ENCODE peak calls at places on chromosomes 6 and 20, in seven cellular contexts. O is cardiac muscle cell; D is left lung; W is lung; S is AG10803; J is CD4-positive, alpha-beta T cell; H is hepatocyte. G is an unnamed sample.
A peak's percentile ranks its signal among the peaks of the same experiment; 100 is the strongest.

GRCh38 chr6:28225056-28225834 is at the start of gene ZSCAN9:
- DNase-seq in H (peak; percentile 93), S (peak; percentile 86), D (peak; percentile 83), W (peak; percentile 89), O (peak; percentile 93), J (no peak), G (peak; percentile 70)

GRCh38 chr6:46704562-46704961 is 16.9 kb downstream of the TDRD6 start:
- DNase-seq in H (no peak), S (peak; percentile 5), D (no peak), O (peak; percentile 50), W (no peak), J (no peak), G (no peak)

GRCh38 chr6:33672808-33673207 is 38.7 kb downstream of the UQCC2 start:
- DNase-seq in D (peak; percentile 66), H (peak; percentile 87), O (peak; percentile 93), J (no peak), S (peak; percentile 95), W (peak; percentile 72), G (no peak)

GRCh38 chr6:157233686-157234085 is 89.6 kb downstream of the TMEM242 start:
- DNase-seq in O (no peak), H (no peak), S (no peak), W (no peak), J (no peak), D (no peak), G (no peak)

GRCh38 chr6:15464211-15464725 is 198.6 kb downstream of the DTNBP1 start:
- DNase-seq in H (no peak), O (no peak), S (peak; percentile 17), W (no peak), D (no peak), J (peak; percentile 40), G (no peak)

GRCh38 chr6:131640100-131640499 is 3.0 kb downstream of the ENPP3 start:
- DNase-seq in J (no peak), H (no peak), W (no peak), S (no peak), O (no peak), D (no peak), G (no peak)

GRCh38 chr20:1920252-1920651 is 25.0 kb downstream of the SIRPA start:
- DNase-seq in S (peak; percentile 56), J (no peak), W (no peak), D (no peak), H (peak; percentile 63), O (no peak), G (no peak)

GRCh38 chr6:54717849-54718455 is 128.6 kb upstream of the FAM83B start:
- DNase-seq in J (peak; percentile 13), D (peak; percentile 40), H (peak; percentile 83), S (peak; percentile 33), W (peak; percentile 63), O (peak; percentile 63), G (no peak)

GRCh38 chr6:122838060-122838780 is 49.2 kb downstream of the SMPDL3A start:
- DNase-seq in H (peak; percentile 32), D (no peak), O (peak; percentile 33), J (no peak), S (peak; percentile 9), W (no peak), G (no peak)

GRCh38 chr6:24358219-24358821 is 461 bp upstream of the DCDC2 start:
- DNase-seq in J (no peak), S (no peak), W (no peak), D (no peak), O (no peak), H (no peak), G (no peak)

GRCh38 chr6:52595796-52596130 is 18.9 kb upstream of the TRAM2 start:
- DNase-seq in O (no peak), W (no peak), J (no peak), S (no peak), H (no peak), D (no peak), G (no peak)

GRCh38 chr6:138647006-138647405 is 126.6 kb upstream of the CCDC28A start:
- DNase-seq in J (no peak), O (peak; percentile 78), W (no peak), D (no peak), H (no peak), S (peak; percentile 76), G (no peak)

GRCh38 chr20:63525968-63526367 is 5.4 kb downstream of the PPDPF start:
- DNase-seq in W (no peak), S (no peak), O (no peak), J (no peak), D (no peak), H (no peak), G (peak; percentile 41)

GRCh38 chr20:62576815-62577214 is 65.5 kb upstream of the SLCO4A1 start:
- DNase-seq in W (no peak), O (peak; percentile 37), D (no peak), H (peak; percentile 70), S (peak; percentile 11), J (no peak), G (no peak)

GRCh38 chr6:72461144-72461543 is 160.7 kb upstream of the KCNQ5 start:
- DNase-seq in D (no peak), O (peak; percentile 11), H (no peak), J (no peak), W (no peak), S (peak; percentile 88), G (no peak)

GRCh38 chr6:75386050-75386770 is 101.6 kb upstream of the TMEM30A start:
- DNase-seq in W (no peak), O (peak; percentile 14), D (no peak), J (no peak), S (peak; percentile 80), H (no peak), G (no peak)

GRCh38 chr6:11791354-11792107 is 12.9 kb upstream of the ADTRP start:
- DNase-seq in D (no peak), J (no peak), H (no peak), W (no peak), O (no peak), S (no peak), G (no peak)

GRCh38 chr6:30480536-30481156 is 8.7 kb upstream of the HLA-E start:
- DNase-seq in O (peak; percentile 30), D (no peak), H (no peak), W (no peak), S (no peak), J (peak; percentile 32), G (no peak)

GRCh38 chr6:71375676-71376075 is 87.1 kb downstream of the OGFRL1 start:
- DNase-seq in W (no peak), D (no peak), O (no peak), J (no peak), S (no peak), H (no peak), G (no peak)

GRCh38 chr20:36744764-36745191 is 1.1 kb downstream of the NDRG3 start:
- DNase-seq in O (peak; percentile 43), W (no peak), J (no peak), D (peak; percentile 42), S (peak; percentile 49), H (peak; percentile 7), G (no peak)

GRCh38 chr6:36113701-36114100 is 16.6 kb upstream of the MAPK13 start:
- DNase-seq in D (no peak), H (no peak), S (no peak), W (no peak), J (no peak), O (no peak), G (no peak)

DNA sequence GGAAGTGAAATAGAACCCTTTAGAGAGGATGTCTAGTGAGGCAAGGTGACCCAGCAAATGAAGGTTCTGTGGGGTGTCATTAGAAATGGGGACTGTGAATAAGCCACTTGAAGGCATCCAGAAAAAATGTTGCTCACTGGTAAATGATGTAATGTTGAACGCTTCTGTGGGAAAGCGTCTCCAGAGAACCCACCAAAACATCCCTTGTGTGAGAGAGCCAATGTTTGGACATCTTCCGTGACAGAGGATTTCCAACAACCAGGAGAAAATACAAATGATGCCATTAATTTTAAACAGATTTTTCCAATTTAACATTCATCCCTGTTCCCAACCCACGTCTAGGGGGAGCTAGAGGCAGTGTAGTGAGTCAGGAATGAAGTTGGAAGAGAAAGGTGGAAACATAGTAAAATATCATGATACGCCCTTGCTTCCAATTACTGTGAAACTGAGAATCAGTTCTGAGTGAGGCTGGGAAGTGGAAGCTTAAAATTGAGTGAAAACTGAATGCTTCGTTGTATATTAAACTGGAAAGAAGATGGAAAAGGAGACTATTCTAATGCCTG is 584.2 kb downstream of the CD109 start:
- DNase-seq in H (no peak), W (no peak), O (no peak), S (peak; percentile 88), D (no peak), J (no peak), G (no peak)
- TF ChIP-seq CTCF in H (no peak), W (no peak), O (peak; percentile 30), S (peak; percentile 65), D (no peak), J (no peak), G (no peak)

DNA sequence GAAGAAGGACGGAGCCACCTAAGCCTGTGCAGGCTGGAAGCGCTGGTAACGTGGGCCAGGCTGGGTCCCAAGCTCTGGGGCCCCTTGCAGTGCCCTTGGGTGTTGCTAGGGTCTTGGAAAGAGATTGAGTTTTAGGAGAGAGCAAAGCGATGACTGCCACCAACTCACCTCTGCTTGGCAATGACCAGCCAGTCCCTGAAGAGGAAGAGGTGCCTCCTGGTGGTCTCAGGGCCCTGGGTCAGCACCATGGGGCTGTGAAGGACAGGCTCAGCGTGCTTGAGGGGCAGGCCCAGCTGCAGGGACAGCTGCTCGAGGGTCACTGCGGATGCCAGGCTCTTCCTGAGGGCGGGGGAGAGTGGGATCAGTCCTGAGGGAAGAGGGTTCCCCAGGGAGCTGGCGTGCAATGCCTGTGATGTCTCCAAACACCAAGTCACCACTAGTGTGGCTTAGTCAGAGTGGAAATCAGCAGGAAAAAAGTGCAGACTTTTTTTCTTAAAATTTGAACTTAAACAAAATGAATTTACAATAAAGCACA is 50.8 kb upstream of the TAGAP start:
- DNase-seq in W (no peak), S (no peak), J (no peak), O (no peak), H (no peak), D (no peak), G (no peak)
- TF ChIP-seq CTCF in W (no peak), S (no peak), J (no peak), O (no peak), H (no peak), D (no peak), G (no peak)

GRCh38 chr6:42819803-42820508 is 38.1 kb downstream of the BICRAL start:
- DNase-seq in O (peak; percentile 49), D (no peak), S (peak; percentile 41), W (peak; percentile 35), J (no peak), H (no peak), G (no peak)
- TF ChIP-seq CTCF in O (peak; percentile 31), D (no peak), S (peak; percentile 49), W (no peak), J (no peak), H (no peak), G (peak; percentile 13)

DNA sequence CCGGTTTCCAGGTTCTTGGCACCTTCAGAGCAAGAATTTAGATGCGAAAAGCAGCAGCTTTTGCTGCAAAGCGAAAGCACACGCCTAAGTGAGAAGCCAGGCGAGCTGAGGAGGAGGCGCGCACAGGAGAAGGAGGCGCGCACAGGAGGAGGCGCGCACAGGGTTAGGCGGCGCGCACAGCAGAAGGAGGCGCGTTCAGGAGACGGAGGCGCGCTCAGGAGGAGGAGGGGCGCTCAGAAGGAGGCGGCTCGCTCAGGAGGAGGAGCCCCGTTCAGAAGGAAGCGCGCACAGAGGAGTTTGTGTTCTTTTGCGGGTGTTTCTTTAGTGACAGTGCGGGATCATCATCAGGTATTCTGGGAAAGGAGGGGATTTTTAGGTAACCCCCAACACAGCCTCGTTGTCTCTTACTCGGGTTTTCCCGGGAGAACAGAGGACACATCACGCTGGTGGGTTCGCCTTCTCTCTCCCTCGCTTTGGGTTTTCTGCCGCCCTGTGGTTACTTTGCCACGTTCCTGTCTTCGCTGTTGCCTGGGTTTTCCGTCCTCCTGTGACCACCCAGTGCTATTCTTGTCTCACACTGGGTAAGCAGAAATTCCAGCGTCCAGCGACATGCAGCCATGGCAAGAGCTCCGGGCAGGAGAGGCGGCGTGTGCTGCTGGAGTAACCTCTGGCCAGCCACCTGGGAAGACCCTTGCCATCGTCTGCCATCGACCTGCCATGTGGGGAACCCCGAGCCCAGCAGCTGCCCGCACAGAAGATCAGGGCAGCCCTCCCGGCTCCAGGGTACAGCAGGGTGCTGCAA is 47.0 kb downstream of the WDR27 start:
- DNase-seq in D (peak; percentile 77), S (peak; percentile 73), W (peak; percentile 59), H (no peak), O (peak; percentile 83), J (peak; percentile 65), G (peak; percentile 72)
- TF ChIP-seq CTCF in D (no peak), S (peak; percentile 40), W (no peak), H (no peak), O (peak; percentile 41), J (no peak), G (no peak)